ENCODE peak calls at places on chromosomes 12 and 14, in six cellular contexts. C is WTC11, J is GM23338, F is K562, Y is H1, R is GM12878. X is an unnamed sample.

GRCh38 chr12:132986885-132987225 is 688 bp downstream of the ZNF26 start:
- DNase-seq in F (no peak), J (peak; percentile 18), C (no peak), Y (no peak), R (no peak), X (peak; percentile 3)

GRCh38 chr12:51922762-51923505 is 15.6 kb downstream of the ACVRL1 start:
- DNase-seq in F (no peak), Y (no peak), C (no peak), J (peak; percentile 26), R (peak; percentile 21), X (no peak)

GRCh38 chr14:71244341-71244740 is 337.1 kb downstream of the PCNX1 start:
- DNase-seq in J (no peak), Y (no peak), F (no peak), R (no peak), C (no peak), X (no peak)

GRCh38 chr14:80615831-80616230 is 325.7 kb downstream of the CEP128 start:
- DNase-seq in F (no peak), C (no peak), R (peak; percentile 3), Y (no peak), J (no peak), X (no peak)

GRCh38 chr14:101888182-101888581 is 76.2 kb upstream of the DYNC1H1 start:
- DNase-seq in J (no peak), F (no peak), C (no peak), R (no peak), Y (no peak), X (no peak)

GRCh38 chr12:83461326-83461985 is 774.8 kb downstream of the TMTC2 start:
- DNase-seq in C (no peak), Y (no peak), J (no peak), F (no peak), R (no peak), X (no peak)

GRCh38 chr14:51653855-51654548 is 2.3 kb downstream of the FRMD6 start:
- DNase-seq in F (no peak), J (no peak), C (no peak), R (no peak), Y (no peak), X (no peak)

GRCh38 chr12:8822298-8822697 is at the start of gene A2ML1:
- DNase-seq in C (no peak), Y (no peak), R (no peak), F (no peak), J (no peak), X (no peak)

GRCh38 chr12:18436163-18436562 is 174.8 kb downstream of the PIK3C2G start:
- DNase-seq in R (no peak), Y (no peak), F (no peak), C (no peak), J (no peak), X (no peak)

GRCh38 chr14:104799657-104800599 is 973 bp upstream of the ZBTB42 start:
- DNase-seq in F (peak; percentile 86), R (no peak), C (peak; percentile 70), Y (peak; percentile 36), J (peak; percentile 86), X (peak; percentile 76)

GRCh38 chr12:124913474-124914391 is 717 bp downstream of the UBC start:
- DNase-seq in Y (no peak), C (peak; percentile 89), R (no peak), F (peak; percentile 74), J (peak; percentile 93), X (peak; percentile 76)

GRCh38 chr12:54936736-54937135 is 47.8 kb downstream of the TESPA1 start:
- DNase-seq in J (no peak), C (no peak), F (no peak), Y (no peak), R (no peak), X (no peak)

DNA sequence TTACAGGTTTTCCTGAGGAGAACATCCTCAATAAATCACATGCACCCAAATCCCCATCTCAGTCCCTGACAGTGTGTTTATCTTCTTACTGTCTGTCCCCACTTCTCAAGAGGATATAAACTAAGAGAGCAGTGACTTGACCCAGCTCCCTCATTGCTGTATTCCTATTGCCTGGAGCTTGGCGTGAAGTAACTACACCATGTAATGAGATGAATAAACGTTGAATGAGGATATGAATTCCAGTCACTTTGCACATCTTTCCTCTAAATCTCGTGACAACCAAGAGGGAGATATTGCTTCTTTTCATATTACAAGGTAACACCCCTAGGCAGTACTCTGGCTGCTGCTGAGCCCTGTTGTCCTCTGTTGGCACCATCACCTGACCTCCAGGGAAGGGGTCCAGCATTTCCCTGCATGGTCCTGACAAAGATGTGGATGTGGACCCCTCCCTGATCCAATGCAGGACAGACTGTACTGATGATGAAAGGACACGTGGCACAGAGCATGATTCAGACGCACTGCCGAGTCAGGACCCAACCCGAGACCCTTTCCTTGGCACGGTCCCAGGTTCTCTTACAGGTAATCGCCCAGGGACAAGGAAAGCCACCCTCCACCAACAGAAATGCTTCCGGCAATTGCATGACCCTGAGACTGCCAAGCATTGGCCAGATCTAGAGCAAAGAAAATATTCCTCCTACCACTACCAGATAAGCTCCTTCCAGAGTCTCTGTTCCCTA is 47.7 kb upstream of the CPM start:
- DNase-seq in R (no peak), Y (no peak), J (no peak), C (no peak), F (no peak), X (no peak)
- TF ChIP-seq CREB1 in R (no peak), Y (no peak), J (no peak), C (no peak), F (no peak), X (no peak)

GRCh38 chr14:89516173-89516572 is 99.1 kb upstream of the FOXN3 start:
- DNase-seq in F (no peak), J (no peak), Y (no peak), R (no peak), C (no peak), X (no peak)
- TF ChIP-seq CREB1 in F (no peak), J (no peak), Y (no peak), R (no peak), C (no peak), X (no peak)

GRCh38 chr12:10307630-10308029 is at the start of gene KLRD1:
- DNase-seq in J (no peak), Y (no peak), F (no peak), R (no peak), C (no peak), X (no peak)
- TF ChIP-seq CREB1 in J (no peak), Y (no peak), F (no peak), R (no peak), C (no peak), X (no peak)

GRCh38 chr12:100123316-100124095 is 19.2 kb downstream of the BLTP3B start:
- DNase-seq in Y (no peak), F (no peak), C (no peak), R (no peak), J (no peak), X (no peak)

GRCh38 chr12:100133200-100133599 is 9.5 kb downstream of the BLTP3B start:
- DNase-seq in C (no peak), J (no peak), F (no peak), Y (no peak), R (no peak), X (no peak)

GRCh38 chr12:100127766-100128508 is 14.7 kb downstream of the BLTP3B start:
- DNase-seq in F (no peak), Y (no peak), C (no peak), R (no peak), J (no peak), X (peak; percentile 44)

DNA sequence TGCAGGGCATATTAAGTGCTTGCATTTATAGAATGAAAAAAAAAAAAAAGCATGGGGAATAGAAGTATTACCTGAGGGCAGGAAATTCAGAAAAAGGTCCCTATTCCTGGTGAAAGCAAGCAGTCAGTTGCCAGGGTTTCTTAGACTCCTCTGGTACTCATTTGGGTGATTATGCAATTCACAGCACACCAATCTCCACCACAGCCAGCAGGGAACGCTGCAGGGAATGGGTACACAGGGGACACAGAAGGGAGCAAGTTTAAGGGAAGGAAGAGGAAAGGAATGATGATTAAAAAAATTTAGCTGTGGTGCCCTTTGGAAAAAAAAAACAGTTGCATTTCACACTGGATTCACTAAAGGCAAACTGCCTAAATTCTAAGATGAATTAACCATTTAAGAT is 14.2 kb downstream of the BLTP3B start:
- DNase-seq in F (no peak), R (no peak), J (peak; percentile 82), Y (no peak), C (peak; percentile 49), X (peak; percentile 39)
- TF ChIP-seq CREB1 in F (no peak), R (no peak), J (no peak), Y (no peak), C (no peak), X (no peak)

DNA sequence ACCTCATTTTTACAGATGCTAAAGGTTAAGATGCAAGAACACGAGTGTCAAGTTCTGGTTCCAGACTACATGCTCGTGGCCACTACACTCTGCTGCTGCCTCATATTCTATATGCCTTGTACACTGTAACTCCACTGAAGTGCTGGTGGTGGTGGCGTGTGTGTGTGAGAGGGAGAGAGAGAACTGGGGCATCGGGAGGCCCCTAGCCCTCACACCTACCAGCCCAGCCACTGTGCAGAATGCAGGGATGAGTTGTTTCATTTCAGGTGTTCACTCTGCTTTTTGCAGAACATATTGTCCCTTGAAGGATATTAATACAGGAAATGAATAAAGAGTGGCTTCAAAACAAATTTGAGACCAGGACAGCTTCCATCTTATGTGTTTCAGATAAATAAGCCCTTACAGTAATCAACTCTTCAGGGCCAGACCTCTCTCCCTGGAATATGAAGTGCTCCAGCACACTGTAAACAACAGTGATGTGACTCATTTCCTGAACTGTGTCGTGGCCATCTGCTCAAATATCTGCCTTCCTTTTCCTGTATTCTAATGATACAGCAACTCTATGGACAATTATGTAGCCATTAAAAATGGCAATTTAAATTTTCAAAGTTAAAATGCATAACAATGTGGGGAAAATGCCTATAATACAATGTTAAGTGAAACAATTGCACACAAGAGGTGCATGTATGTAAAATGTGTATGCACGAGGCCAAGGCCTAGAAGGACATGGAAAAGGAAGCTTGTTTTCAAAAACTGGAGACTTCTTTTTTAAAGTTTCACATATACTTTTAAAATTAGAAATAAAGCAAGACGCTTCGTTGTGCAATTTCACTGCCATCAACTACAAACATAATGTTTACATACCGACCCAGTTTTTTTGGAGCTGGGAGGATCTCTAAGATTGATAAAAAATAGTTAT is 215.4 kb downstream of the PELI2 start:
- DNase-seq in C (no peak), J (no peak), F (no peak), Y (no peak), R (no peak), X (peak; percentile 13)
- TF ChIP-seq CREB1 in C (no peak), J (no peak), F (no peak), Y (no peak), R (no peak), X (no peak)

DNA sequence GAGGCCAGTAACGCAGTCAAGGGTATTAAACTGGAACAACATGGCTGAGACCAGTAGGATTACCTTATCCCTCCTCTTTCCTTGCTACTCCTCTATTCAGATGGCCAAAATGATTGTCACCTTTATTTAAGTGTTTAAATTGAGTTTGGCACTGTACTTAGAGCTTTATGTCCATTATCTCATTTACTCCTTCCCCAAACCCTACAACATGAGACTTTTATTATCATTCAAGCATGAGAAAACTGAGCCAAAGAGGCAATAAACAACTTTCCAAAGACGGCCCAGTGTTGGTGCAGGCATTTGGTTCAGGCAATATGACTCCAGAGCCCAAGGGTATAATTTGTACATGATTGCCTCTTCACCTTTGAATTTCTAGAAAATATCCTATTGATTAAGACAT is 370.9 kb upstream of the KITLG start:
- DNase-seq in F (no peak), J (no peak), C (no peak), Y (no peak), R (no peak), X (no peak)
- TF ChIP-seq CREB1 in F (no peak), J (no peak), C (no peak), Y (no peak), R (no peak), X (no peak)

GRCh38 chr12:105671720-105672119 is 341.2 kb downstream of the C12orf75 start:
- DNase-seq in Y (no peak), F (no peak), C (no peak), J (no peak), R (no peak), X (no peak)
- TF ChIP-seq CREB1 in Y (no peak), F (no peak), C (no peak), J (no peak), R (no peak), X (no peak)